ENCODE peak calls at places on chromosomes 13 and 19, in nine cellular contexts. O, C, G, U, E, B, H, Y and P are unnamed samples.

GRCh38 chr13:65540064-65540635 is 1690.0 kb downstream of the PCDH9 start:
- DNase-seq in O (no peak), C (peak; percentile 8), G (no peak), U (no peak), E (no peak), B (no peak), H (no peak), Y (no peak), P (no peak)

GRCh38 chr13:113138792-113139551 is 16.4 kb downstream of the F10 start:
- DNase-seq in O (no peak), C (no peak), G (no peak), U (peak; percentile 52), E (no peak), B (no peak), H (no peak), Y (no peak), P (no peak)

GRCh38 chr13:106471957-106472543 is 63.4 kb downstream of the EFNB2 start:
- DNase-seq in O (no peak), C (peak; percentile 68), G (no peak), U (no peak), E (peak; percentile 62), B (no peak), H (peak; percentile 62), Y (peak; percentile 35), P (peak; percentile 46)

GRCh38 chr19:45528744-45529453 is 21.6 kb downstream of the VASP start:
- DNase-seq in O (no peak), C (no peak), G (peak; percentile 66), U (no peak), E (no peak), B (peak; percentile 34), H (peak; percentile 81), Y (no peak), P (peak; percentile 55)

GRCh38 chr13:45015300-45015699 is 26.0 kb downstream of the GPALPP1 start:
- DNase-seq in O (no peak), C (no peak), G (no peak), U (no peak), E (no peak), B (no peak), H (no peak), Y (no peak), P (no peak)

GRCh38 chr19:4064551-4065260 is 2.0 kb downstream of the ZBTB7A start:
- DNase-seq in O (no peak), C (no peak), G (peak; percentile 60), U (peak; percentile 95), E (no peak), B (peak; percentile 47), H (peak; percentile 86), Y (no peak), P (peak; percentile 57)

GRCh38 chr19:16814526-16815100 is 14.6 kb upstream of the SIN3B start:
- DNase-seq in O (no peak), C (no peak), G (no peak), U (no peak), E (no peak), B (no peak), H (no peak), Y (no peak), P (no peak)

GRCh38 chr19:2777952-2778683 is 5.0 kb downstream of the SGTA start:
- DNase-seq in O (no peak), C (no peak), G (no peak), U (no peak), E (no peak), B (no peak), H (no peak), Y (no peak), P (no peak)

GRCh38 chr19:43639507-43640423 is at the start of gene CADM4:
- DNase-seq in O (no peak), C (no peak), G (peak; percentile 48), U (no peak), E (no peak), B (peak; percentile 55), H (peak; percentile 65), Y (no peak), P (no peak)

GRCh38 chr13:100721885-100722512 is 47.4 kb upstream of the TMTC4 start:
- DNase-seq in O (peak; percentile 71), C (peak; percentile 31), G (peak; percentile 68), U (no peak), E (no peak), B (peak; percentile 71), H (no peak), Y (no peak), P (peak; percentile 33)

GRCh38 chr13:100725472-100725871 is 50.9 kb upstream of the TMTC4 start:
- DNase-seq in O (no peak), C (no peak), G (no peak), U (no peak), E (no peak), B (no peak), H (no peak), Y (no peak), P (no peak)

GRCh38 chr13:100724568-100724967 is 50.0 kb upstream of the TMTC4 start:
- DNase-seq in O (no peak), C (no peak), G (no peak), U (no peak), E (no peak), B (no peak), H (no peak), Y (no peak), P (no peak)

GRCh38 chr13:100728201-100728600 is 53.6 kb upstream of the TMTC4 start:
- DNase-seq in O (no peak), C (no peak), G (no peak), U (no peak), E (no peak), B (no peak), H (no peak), Y (no peak), P (no peak)

DNA sequence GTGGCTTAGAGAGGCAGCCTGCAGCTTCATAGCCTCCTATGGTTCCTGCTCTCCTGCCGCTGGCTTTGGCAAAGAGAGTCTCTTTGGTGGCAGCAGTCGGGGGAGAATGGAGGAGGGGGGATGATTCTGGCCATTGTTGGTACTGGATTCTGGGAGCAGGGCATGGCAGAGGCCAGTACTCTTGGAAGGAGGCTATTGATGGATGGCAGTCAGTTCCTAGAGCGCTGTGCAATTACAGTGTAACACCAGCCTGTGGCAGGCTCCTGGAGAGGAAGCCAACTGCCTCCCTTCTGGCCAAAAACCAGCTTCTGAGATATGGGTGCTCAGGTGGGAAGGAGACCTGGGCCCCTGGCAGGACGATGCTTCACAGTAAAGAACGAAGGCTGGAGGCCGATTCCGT is 47.9 kb upstream of the TMTC4 start:
- DNase-seq in O (no peak), C (no peak), G (no peak), U (no peak), E (no peak), B (no peak), H (no peak), Y (no peak), P (no peak)
- TF ChIP-seq CTCF in O (no peak), C (no peak), G (no peak), U (no peak), E (no peak), B (no peak), H (no peak), Y (no peak), P (no peak)

DNA sequence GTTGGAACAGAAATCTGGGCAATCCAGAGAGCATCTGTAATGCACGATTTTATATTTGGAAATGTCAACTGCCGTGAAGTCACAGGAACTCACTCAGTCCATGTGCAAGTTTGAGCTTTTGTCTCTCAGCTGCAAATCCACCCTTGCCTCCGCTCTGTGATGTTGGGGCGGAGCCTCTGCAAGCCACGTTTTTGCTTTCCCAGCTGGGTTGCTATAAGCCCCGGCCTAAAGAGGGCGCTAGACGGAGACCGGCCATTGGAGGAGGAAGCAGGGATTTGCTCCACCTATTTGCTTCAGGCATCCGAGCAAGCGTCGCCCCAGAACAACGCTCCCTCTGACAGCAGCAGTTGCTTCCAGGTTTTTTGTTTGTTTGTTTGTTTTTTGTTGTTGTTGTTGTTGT is 56.2 kb downstream of the TRPM4 start:
- DNase-seq in O (no peak), C (no peak), G (no peak), U (no peak), E (no peak), B (no peak), H (no peak), Y (no peak), P (no peak)
- TF ChIP-seq CTCF in O (peak; percentile 27), C (peak; percentile 10), G (no peak), U (no peak), E (no peak), B (no peak), H (no peak), Y (no peak), P (peak; percentile 28)

GRCh38 chr13:31209819-31210209 is 10.0 kb downstream of the B3GLCT start:
- DNase-seq in O (no peak), C (no peak), G (no peak), U (no peak), E (no peak), B (no peak), H (no peak), Y (no peak), P (no peak)

GRCh38 chr13:31207630-31208549 is 8.1 kb downstream of the B3GLCT start:
- DNase-seq in O (no peak), C (peak; percentile 45), G (no peak), U (no peak), E (no peak), B (no peak), H (peak; percentile 50), Y (no peak), P (no peak)

GRCh38 chr13:31208554-31209122 is 8.9 kb downstream of the B3GLCT start:
- DNase-seq in O (no peak), C (no peak), G (no peak), U (no peak), E (no peak), B (no peak), H (no peak), Y (no peak), P (no peak)

GRCh38 chr13:31213681-31214289 is 14.0 kb downstream of the B3GLCT start:
- DNase-seq in O (no peak), C (no peak), G (no peak), U (no peak), E (no peak), B (no peak), H (no peak), Y (no peak), P (no peak)

GRCh38 chr13:31209172-31209818 is 9.5 kb downstream of the B3GLCT start:
- DNase-seq in O (no peak), C (peak; percentile 9), G (peak; percentile 22), U (no peak), E (no peak), B (no peak), H (no peak), Y (no peak), P (no peak)
- TF ChIP-seq CTCF in O (no peak), C (no peak), G (no peak), U (no peak), E (no peak), B (no peak), H (no peak), Y (no peak), P (no peak)

DNA sequence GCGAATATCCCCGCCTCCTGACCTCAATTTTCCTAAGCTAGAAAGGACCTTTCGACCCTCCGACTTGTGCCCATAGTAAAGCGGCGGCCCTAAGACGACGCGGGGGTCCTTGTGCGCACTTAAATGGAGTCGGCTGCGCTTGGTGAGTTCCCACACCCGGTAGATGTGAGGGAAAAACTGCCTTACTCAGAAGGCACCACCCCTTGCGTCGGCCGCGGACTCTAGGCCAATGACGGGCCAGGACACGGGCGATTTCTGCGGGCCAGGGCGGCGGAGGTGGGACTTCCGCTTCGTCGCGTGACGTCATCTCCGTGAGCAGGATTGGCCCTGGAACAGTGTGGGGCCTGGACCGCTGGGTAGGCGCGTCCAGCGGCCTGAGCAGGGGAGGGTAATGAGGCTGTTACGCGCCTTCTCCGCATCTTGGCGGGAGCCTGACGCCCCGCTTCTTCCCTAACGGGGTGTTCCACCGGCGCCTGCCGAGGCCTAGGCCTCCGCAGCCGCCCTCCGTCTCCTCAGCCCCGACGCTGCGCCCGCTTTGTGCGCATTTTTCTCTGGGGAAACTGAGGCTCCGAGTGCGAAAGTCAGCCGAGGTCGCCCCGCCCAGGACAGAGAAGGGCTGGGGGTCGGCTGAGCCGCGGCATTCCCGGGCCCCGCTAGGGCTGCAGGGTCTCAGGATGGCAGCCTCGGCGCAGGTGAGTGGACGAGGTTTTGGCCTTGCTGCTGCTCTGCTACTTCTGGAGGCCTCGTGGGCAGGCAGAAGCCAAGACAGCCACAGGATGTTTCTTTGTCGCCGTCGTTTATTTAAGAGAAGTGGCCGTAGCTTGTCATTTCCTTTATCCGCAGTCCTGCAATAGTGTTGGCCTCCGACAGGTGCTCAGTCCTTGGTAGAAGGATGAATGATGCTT is at the start of gene ZNF543:
- DNase-seq in O (peak; percentile 90), C (peak; percentile 95), G (peak; percentile 90), U (peak; percentile 99), E (peak; percentile 74), B (peak; percentile 94), H (peak; percentile 96), Y (peak; percentile 82), P (peak; percentile 95)
- TF ChIP-seq CTCF in O (no peak), C (no peak), G (no peak), U (no peak), E (no peak), B (no peak), H (no peak), Y (no peak), P (no peak)